ENCODE peak calls at places on chromosomes 4 and X, in seven cellular contexts. Y is heart left ventricle; U is activated naive CD4-positive, alpha-beta T cell treated with anti-CD3 and anti-CD28 coated beads, Interleukin-2, amount 50 U/mL, for 16 hours; W is left kidney; V is lung microvascular endothelial cell; X is stimulated activated CD4-positive, alpha-beta T cell treated with anti-CD3 and anti-CD28 coated beads, Interleukin-4, amount 100 ng/mL, for 4 hours; O is MV-4-11. P is an unnamed sample.

GRCh38 chrX:13263560-13264251 is 56.1 kb downstream of the ATXN3L start:
- DNase-seq in Y (no peak), U (no peak), W (no peak), V (no peak), X (no peak), O (no peak), P (no peak)

GRCh38 chrX:67607436-67607835 is 63.6 kb downstream of the AR start:
- DNase-seq in Y (no peak), U (no peak), W (no peak), V (no peak), X (no peak), O (peak), P (no peak)

GRCh38 chr4:89427765-89428164 is 120.2 kb upstream of the GPRIN3 start:
- DNase-seq in Y (no peak), U (no peak), W (no peak), V (peak), X (no peak), O (no peak), P (no peak)

GRCh38 chr4:101973331-101973730 is 182.8 kb downstream of the BANK1 start:
- DNase-seq in Y (no peak), U (no peak), W (no peak), V (no peak), X (no peak), O (no peak), P (no peak)

GRCh38 chrX:107204063-107204605 is 2.1 kb downstream of the NUP62CL start:
- DNase-seq in Y (no peak), U (no peak), W (peak), V (no peak), X (no peak), O (no peak), P (no peak)

GRCh38 chrX:17635231-17635630 is 102.1 kb upstream of the SCML1 start:
- DNase-seq in Y (no peak), U (no peak), W (peak), V (no peak), X (no peak), O (no peak), P (no peak)

GRCh38 chrX:152901816-152902501 is 4.1 kb downstream of the ZNF185 start:
- DNase-seq in Y (no peak), U (no peak), W (no peak), V (no peak), X (no peak), O (no peak), P (no peak)

GRCh38 chr4:142405021-142405991 is 440.8 kb downstream of the INPP4B start:
- DNase-seq in Y (peak), U (peak), W (peak), V (peak), X (peak), O (peak), P (peak)

GRCh38 chrX:64642482-64642881 is 247.2 kb upstream of the MTMR8 start:
- DNase-seq in Y (no peak), U (no peak), W (no peak), V (no peak), X (no peak), O (no peak), P (no peak)

GRCh38 chrX:149040873-149041535 is 464.1 kb downstream of the IDS start:
- DNase-seq in Y (no peak), U (no peak), W (no peak), V (no peak), X (no peak), O (no peak), P (no peak)

GRCh38 chrX:10028283-10029104 is 61.3 kb downstream of the CLDN34 start:
- DNase-seq in Y (no peak), U (no peak), W (no peak), V (no peak), X (no peak), O (no peak), P (no peak)

GRCh38 chr4:13917010-13917409 is 289.5 kb upstream of the BOD1L1 start:
- DNase-seq in Y (no peak), U (no peak), W (no peak), V (no peak), X (no peak), O (peak), P (no peak)

GRCh38 chrX:40209951-40210617 is 112.3 kb upstream of the BCOR start:
- DNase-seq in Y (no peak), U (no peak), W (no peak), V (no peak), X (no peak), O (no peak), P (no peak)

GRCh38 chrX:39063037-39063436 is 261.8 kb downstream of the MID1IP1 start:
- DNase-seq in Y (no peak), U (no peak), W (no peak), V (no peak), X (no peak), O (peak), P (no peak)

GRCh38 chrX:132965461-132965860 is 7.0 kb upstream of the HS6ST2 start:
- DNase-seq in Y (no peak), U (no peak), W (no peak), V (no peak), X (no peak), O (no peak), P (no peak)

GRCh38 chr4:65370709-65371108 is 299.6 kb downstream of the EPHA5 start:
- DNase-seq in Y (no peak), U (no peak), W (no peak), V (no peak), X (no peak), O (no peak), P (no peak)

GRCh38 chrX:71542411-71542810 is 9.5 kb downstream of the OGT start:
- DNase-seq in Y (no peak), U (no peak), W (no peak), V (peak), X (no peak), O (peak), P (no peak)

GRCh38 chr4:81965454-81965853 is 408.3 kb downstream of the HNRNPD start:
- DNase-seq in Y (no peak), U (no peak), W (no peak), V (no peak), X (no peak), O (no peak), P (no peak)

GRCh38 chrX:120365320-120365719 is 3.4 kb downstream of the ATP1B4 start:
- DNase-seq in Y (peak), U (peak), W (peak), V (peak), X (peak), O (peak), P (peak)

GRCh38 chr4:179626687-179627086 is 2184.4 kb upstream of the AGA start:
- DNase-seq in Y (no peak), U (no peak), W (peak), V (no peak), X (no peak), O (no peak), P (no peak)

GRCh38 chrX:128518508-128518907 is 466.3 kb upstream of the ACTRT1 start:
- DNase-seq in Y (no peak), U (no peak), W (peak), V (peak), X (no peak), O (no peak), P (no peak)

GRCh38 chrX:18889982-18890381 is 93.9 kb downstream of the PHKA2 start:
- DNase-seq in Y (no peak), U (no peak), W (no peak), V (no peak), X (no peak), O (no peak), P (no peak)

GRCh38 chr4:129064717-129065116 is 28.6 kb downstream of the SCLT1 start:
- DNase-seq in Y (no peak), U (no peak), W (no peak), V (no peak), X (no peak), O (no peak), P (no peak)

GRCh38 chr4:7351014-7351413 is 83.7 kb downstream of the PSAPL1 start:
- DNase-seq in Y (no peak), U (no peak), W (no peak), V (no peak), X (no peak), O (no peak), P (no peak)

GRCh38 chr4:45638641-45639040 is 485.2 kb downstream of the GABRG1 start:
- DNase-seq in Y (no peak), U (no peak), W (no peak), V (no peak), X (no peak), O (no peak), P (no peak)

GRCh38 chr4:107989162-107989536 is 540 bp upstream of the HADH start:
- DNase-seq in Y (no peak), U (no peak), W (peak), V (no peak), X (no peak), O (no peak), P (no peak)

GRCh38 chr4:157014621-157015591 is 43.3 kb upstream of the PDGFC start:
- DNase-seq in Y (no peak), U (no peak), W (no peak), V (no peak), X (no peak), O (peak), P (no peak)

GRCh38 chr4:101835121-101835904 is 44.8 kb downstream of the BANK1 start:
- DNase-seq in Y (no peak), U (no peak), W (peak), V (peak), X (no peak), O (peak), P (no peak)

GRCh38 chrX:38768079-38768478 is 33.2 kb upstream of the MID1IP1 start:
- DNase-seq in Y (no peak), U (no peak), W (peak), V (peak), X (no peak), O (peak), P (no peak)

GRCh38 chr4:42904986-42905385 is 12.5 kb downstream of the GRXCR1 start:
- DNase-seq in Y (no peak), U (no peak), W (no peak), V (no peak), X (no peak), O (no peak), P (no peak)

GRCh38 chr4:152357206-152357605 is 178.7 kb downstream of the FBXW7 start:
- DNase-seq in Y (no peak), U (no peak), W (no peak), V (no peak), X (no peak), O (peak), P (no peak)

P was measured in activated CD8-positive, alpha-beta memory T cell treated with anti-CD3 and anti-CD28 coated beads, Interleukin-2, amount 50 U/mL, for 4 hours.